ENCODE peak calls at places on chromosomes 4 and X, in four cellular contexts. M, T, C and H are unnamed samples.

GRCh38 chr4:26787461-26788340 is 72.9 kb upstream of the STIM2 start:
- DNase-seq in M (peak; percentile 96), T (peak; percentile 31), C (peak; percentile 67), H (peak; percentile 36)

GRCh38 chrX:32614707-32615106 is 596.6 kb downstream of the DMD start:
- DNase-seq in M (no peak), T (no peak), C (no peak), H (no peak)

GRCh38 chrX:107940095-107940494 is 42.1 kb downstream of the TEX13B start:
- DNase-seq in M (no peak), T (no peak), C (no peak), H (no peak)

GRCh38 chrX:9676311-9676710 is 89.3 kb downstream of the GPR143 start:
- DNase-seq in M (no peak), T (no peak), C (no peak), H (no peak)

GRCh38 chr4:89021678-89022077 is 35.3 kb downstream of the FAM13A start:
- DNase-seq in M (no peak), T (no peak), C (no peak), H (no peak)

GRCh38 chr4:108590776-108591175 is 29.6 kb upstream of the RPL34 start:
- DNase-seq in M (no peak), T (no peak), C (no peak), H (no peak)

GRCh38 chrX:107716045-107716684 is 59.4 kb downstream of the TSC22D3 start:
- DNase-seq in M (peak; percentile 28), T (no peak), C (peak; percentile 69), H (peak; percentile 24)

GRCh38 chr4:8414377-8414776 is 26.1 kb downstream of the ACOX3 start:
- DNase-seq in M (peak; percentile 6), T (no peak), C (no peak), H (no peak)

GRCh38 chrX:10555846-10556245 is 64.5 kb downstream of the MID1 start:
- DNase-seq in M (no peak), T (no peak), C (no peak), H (no peak)

GRCh38 chrX:68684291-68684918 is 36.9 kb downstream of the STARD8 start:
- DNase-seq in M (no peak), T (peak; percentile 71), C (no peak), H (peak; percentile 71)

GRCh38 chr4:150126880-150127236 is 48.6 kb downstream of the DCLK2 start:
- DNase-seq in M (peak; percentile 75), T (no peak), C (no peak), H (no peak)

GRCh38 chr4:47597696-47598095 is 112.6 kb downstream of the ATP10D start:
- DNase-seq in M (no peak), T (no peak), C (no peak), H (no peak)

GRCh38 chr4:93299116-93299515 is 529.4 kb upstream of the ATOH1 start:
- DNase-seq in M (no peak), T (no peak), C (no peak), H (no peak)

GRCh38 chr4:86556791-86557415 is 37.2 kb upstream of the PTPN13 start:
- DNase-seq in M (peak; percentile 25), T (no peak), C (no peak), H (no peak)

GRCh38 chr4:100742045-100742444 is 224.2 kb upstream of the EMCN start:
- DNase-seq in M (peak; percentile 69), T (no peak), C (no peak), H (no peak)
- TF ChIP-seq CTCF in M (peak; percentile 73), T (peak; percentile 58), C (no peak), H (peak; percentile 61)

DNA sequence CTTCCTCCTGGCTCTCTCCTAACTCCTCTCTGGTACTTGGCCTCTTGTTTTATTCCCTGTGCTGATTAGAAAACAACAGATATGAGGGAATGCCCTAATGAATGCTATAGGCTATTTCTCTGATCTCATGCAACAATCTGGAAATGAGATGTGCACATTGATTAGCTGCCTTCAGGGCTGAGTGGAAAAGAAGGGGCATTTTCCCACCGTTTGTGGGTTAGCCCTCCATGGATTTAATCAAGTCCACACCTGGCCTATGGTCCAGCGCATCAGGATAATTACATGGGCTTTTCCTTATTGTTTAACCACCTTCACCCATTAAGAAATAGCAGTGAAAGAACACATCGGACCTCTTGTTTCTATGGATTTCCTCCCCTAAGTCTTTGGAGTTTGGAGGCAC is 70.0 kb downstream of the CAPN6 start:
- DNase-seq in M (no peak), T (no peak), C (no peak), H (no peak)
- H3K27me3 ChIP-seq in M (no peaks in the 10 kb centered on the region), T (no peaks in the 10 kb centered on the region), C (no peaks in the 10 kb centered on the region), H (no peaks in the 10 kb centered on the region)

GRCh38 chrX:17355976-17356375 is 19.0 kb upstream of the NHS start:
- DNase-seq in M (no peak), T (no peak), C (no peak), H (no peak)

GRCh38 chrX:17359500-17359899 is 15.5 kb upstream of the NHS start:
- DNase-seq in M (peak; percentile 48), T (no peak), C (no peak), H (no peak)

DNA sequence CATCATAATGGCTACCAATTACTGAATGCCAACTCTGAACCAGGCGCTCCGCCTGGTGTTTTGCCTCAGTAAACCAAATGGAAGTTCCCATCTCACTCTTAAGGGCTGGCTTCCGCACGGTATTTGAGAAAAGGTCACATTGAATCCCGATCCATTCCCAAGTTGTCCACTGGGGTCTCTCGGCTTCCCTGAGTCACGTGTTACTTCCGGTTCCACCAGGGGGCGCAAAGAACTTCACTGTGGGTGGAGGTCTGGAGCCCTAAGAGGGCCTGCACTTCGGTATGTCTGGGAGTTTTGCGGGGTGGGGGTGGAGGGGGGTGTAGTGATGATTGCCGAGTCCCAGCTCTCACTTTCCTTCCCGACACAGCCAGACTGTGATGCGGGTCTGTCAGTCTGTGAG is 13.4 kb upstream of the NHS start:
- DNase-seq in M (peak; percentile 41), T (no peak), C (no peak), H (no peak)
- TF ChIP-seq CTCF in M (peak; percentile 65), T (no peak), C (no peak), H (no peak)

GRCh38 chrX:151791961-151792360 is 57.4 kb downstream of the CNGA2 start:
- DNase-seq in M (no peak), T (no peak), C (no peak), H (no peak)
- H3K27me3 ChIP-seq in M (no peaks in the 10 kb centered on the region), T (no peaks in the 10 kb centered on the region), C (no peaks in the 10 kb centered on the region), H (no peaks in the 10 kb centered on the region)

GRCh38 chrX:85365370-85365995 is 14.0 kb downstream of the POF1B start:
- DNase-seq in M (no peak), T (no peak), C (peak; percentile 3), H (no peak)
- TF ChIP-seq CTCF in M (no peak), T (no peak), C (no peak), H (no peak)

DNA sequence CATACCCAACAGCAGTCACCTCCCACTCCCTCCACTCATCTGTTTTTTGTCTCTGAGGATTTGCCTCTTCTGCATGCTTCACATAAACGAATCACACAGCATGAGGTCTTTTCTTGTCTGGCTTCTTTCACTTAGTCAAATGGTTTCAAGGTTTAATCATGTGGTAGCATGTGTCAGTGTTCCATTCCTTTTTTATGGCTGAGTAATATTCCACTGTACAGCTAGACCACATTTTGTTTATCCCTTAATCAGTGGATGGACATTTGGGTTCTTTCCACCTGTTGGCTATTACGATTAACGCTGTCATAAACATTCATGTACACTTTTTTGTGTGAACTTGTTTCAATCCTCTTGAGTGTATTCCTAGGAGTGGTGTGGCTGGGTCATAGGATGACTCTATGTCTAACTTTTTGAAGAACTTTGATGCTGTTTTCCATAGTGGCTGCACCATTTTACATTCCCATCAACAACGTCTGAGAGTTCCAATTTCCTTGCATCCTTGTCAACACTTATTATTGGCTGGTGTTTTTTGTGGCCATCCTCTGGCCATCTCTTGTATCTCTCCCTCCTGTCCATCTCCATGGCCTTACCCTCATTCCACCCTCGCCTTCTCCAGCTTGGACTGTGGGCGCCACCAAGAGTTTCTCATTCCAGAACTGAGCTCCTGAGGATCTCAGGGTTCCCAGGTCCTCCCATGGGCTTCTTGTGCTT is 12.4 kb upstream of the NSG1 start:
- DNase-seq in M (no peak), T (no peak), C (no peak), H (no peak)
- H3K27me3 ChIP-seq in M (peaks cover 40% of the 10 kb centered on the region), T (peaks cover 34% of the 10 kb centered on the region), C (no peaks in the 10 kb centered on the region), H (no peaks in the 10 kb centered on the region)

DNA sequence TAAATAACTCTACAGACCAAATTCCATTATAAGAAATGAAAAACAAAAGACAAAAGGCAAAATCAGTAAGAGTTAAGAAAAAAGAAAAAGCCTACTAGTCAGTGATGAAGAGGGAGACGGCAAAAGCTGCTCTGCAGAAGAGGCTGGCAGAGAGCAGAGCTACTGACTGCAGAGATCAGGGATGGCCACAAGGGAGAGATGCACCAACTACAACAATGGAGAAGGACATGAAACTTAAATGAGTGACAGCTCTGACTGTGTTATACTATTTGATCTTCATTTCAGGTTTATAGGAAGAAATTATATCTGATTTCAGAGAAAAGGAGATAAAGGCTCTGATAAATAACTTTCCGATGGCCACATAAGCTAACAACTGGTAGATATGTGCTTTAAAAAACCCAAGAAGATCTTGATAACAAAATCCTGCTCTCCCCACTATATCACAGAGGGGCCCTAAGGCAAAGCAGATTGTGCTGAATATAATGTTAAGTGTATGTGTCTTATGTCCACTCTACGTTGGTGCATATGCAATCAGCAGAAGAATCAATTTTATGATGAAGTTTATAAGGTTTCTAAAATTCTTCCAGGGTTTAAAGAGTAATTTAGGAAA is 58.4 kb upstream of the COX18 start:
- DNase-seq in M (peak; percentile 28), T (no peak), C (no peak), H (no peak)
- TF ChIP-seq CTCF in M (peak; percentile 59), T (peak; percentile 52), C (no peak), H (peak; percentile 21)

GRCh38 chr4:53917719-53918118 is 146.7 kb downstream of the CHIC2 start:
- DNase-seq in M (peak; percentile 79), T (no peak), C (no peak), H (no peak)

GRCh38 chr4:53916431-53916889 is 147.9 kb downstream of the CHIC2 start:
- DNase-seq in M (peak; percentile 74), T (no peak), C (no peak), H (no peak)

GRCh38 chr4:53914313-53915016 is 149.9 kb downstream of the CHIC2 start:
- DNase-seq in M (peak; percentile 99), T (no peak), C (no peak), H (no peak)

GRCh38 chr4:53913098-53913497 is 151.3 kb downstream of the CHIC2 start:
- DNase-seq in M (no peak), T (no peak), C (no peak), H (no peak)

GRCh38 chr4:53913771-53914170 is 150.6 kb downstream of the CHIC2 start:
- DNase-seq in M (no peak), T (no peak), C (no peak), H (no peak)
- H3K27me3 ChIP-seq in M (no peaks in the 10 kb centered on the region), T (peaks cover 50% of the 10 kb centered on the region), C (no peaks in the 10 kb centered on the region), H (peaks cover 4% of the 10 kb centered on the region)